ENCODE peak calls at places on chromosomes 1 and 21, in five cellular contexts. One of them, this sample, is unnamed.

GRCh38 chr1:223628233-223628632 is 37.3 kb downstream of the CAPN8 start:
- DNase-seq in psoas muscle: peak
- DNase-seq in H7: peak
- DNase-seq in thoracic aorta: no peak
- DNase-seq in brain microvascular endothelial cell: no peak
- DNase-seq in this sample: no peak

GRCh38 chr21:36693144-36694040 is 5.5 kb upstream of the SIM2 start:
- DNase-seq in psoas muscle: no peak
- DNase-seq in H7: peak
- DNase-seq in thoracic aorta: no peak
- DNase-seq in brain microvascular endothelial cell: no peak
- DNase-seq in this sample: no peak

GRCh38 chr1:225746361-225747179 is 31.1 kb upstream of the SRP9 start:
- DNase-seq in psoas muscle: peak
- DNase-seq in H7: peak
- DNase-seq in thoracic aorta: peak
- DNase-seq in brain microvascular endothelial cell: peak
- DNase-seq in this sample: peak

GRCh38 chr21:20023199-20023598 is 975.0 kb upstream of the NCAM2 start:
- DNase-seq in psoas muscle: no peak
- DNase-seq in H7: no peak
- DNase-seq in thoracic aorta: no peak
- DNase-seq in brain microvascular endothelial cell: no peak
- DNase-seq in this sample: no peak

GRCh38 chr1:228308085-228308601 is 98.5 kb downstream of the TRIM11 start:
- DNase-seq in psoas muscle: no peak
- DNase-seq in H7: no peak
- DNase-seq in thoracic aorta: no peak
- DNase-seq in brain microvascular endothelial cell: no peak
- DNase-seq in this sample: no peak

GRCh38 chr1:55860816-55861519 is 645.8 kb upstream of the USP24 start:
- DNase-seq in psoas muscle: no peak
- DNase-seq in H7: peak
- DNase-seq in thoracic aorta: no peak
- DNase-seq in brain microvascular endothelial cell: no peak
- DNase-seq in this sample: no peak

GRCh38 chr1:18794561-18794960 is 64.9 kb downstream of the TAS1R2 start:
- DNase-seq in psoas muscle: no peak
- DNase-seq in H7: peak
- DNase-seq in thoracic aorta: no peak
- DNase-seq in brain microvascular endothelial cell: no peak
- DNase-seq in this sample: no peak

GRCh38 chr1:162541619-162542141 is 19.8 kb upstream of the UAP1 start:
- DNase-seq in psoas muscle: peak
- DNase-seq in H7: no peak
- DNase-seq in thoracic aorta: peak
- DNase-seq in brain microvascular endothelial cell: peak
- DNase-seq in this sample: peak

GRCh38 chr1:182702826-182703524 is 18.6 kb upstream of the RGS8 start:
- DNase-seq in psoas muscle: no peak
- DNase-seq in H7: no peak
- DNase-seq in thoracic aorta: no peak
- DNase-seq in brain microvascular endothelial cell: no peak
- DNase-seq in this sample: no peak

GRCh38 chr21:34886554-34887385 is 162.3 kb downstream of the RUNX1 start:
- DNase-seq in psoas muscle: peak
- DNase-seq in H7: peak
- DNase-seq in thoracic aorta: no peak
- DNase-seq in brain microvascular endothelial cell: no peak
- DNase-seq in this sample: no peak

GRCh38 chr1:206144605-206145004 is 27.4 kb upstream of the AVPR1B start:
- DNase-seq in psoas muscle: no peak
- DNase-seq in H7: no peak
- DNase-seq in thoracic aorta: no peak
- DNase-seq in brain microvascular endothelial cell: no peak
- DNase-seq in this sample: no peak

GRCh38 chr1:108049083-108049819 is 84.3 kb upstream of the VAV3 start:
- DNase-seq in psoas muscle: peak
- DNase-seq in H7: no peak
- DNase-seq in thoracic aorta: no peak
- DNase-seq in brain microvascular endothelial cell: peak
- DNase-seq in this sample: no peak

GRCh38 chr1:181159451-181160151 is 71.1 kb downstream of the IER5 start:
- DNase-seq in psoas muscle: no peak
- DNase-seq in H7: no peak
- DNase-seq in thoracic aorta: no peak
- DNase-seq in brain microvascular endothelial cell: peak
- DNase-seq in this sample: no peak

GRCh38 chr21:45768011-45768740 is 124.7 kb downstream of the PCBP3 start:
- DNase-seq in psoas muscle: no peak
- DNase-seq in H7: no peak
- DNase-seq in thoracic aorta: no peak
- DNase-seq in brain microvascular endothelial cell: peak
- DNase-seq in this sample: no peak

GRCh38 chr1:232459826-232460225 is 170.1 kb downstream of the SIPA1L2 start:
- DNase-seq in psoas muscle: no peak
- DNase-seq in H7: peak
- DNase-seq in thoracic aorta: no peak
- DNase-seq in brain microvascular endothelial cell: no peak
- DNase-seq in this sample: no peak

GRCh38 chr1:43365678-43366077 is 2.1 kb downstream of the ELOVL1 start:
- DNase-seq in psoas muscle: no peak
- DNase-seq in H7: no peak
- DNase-seq in thoracic aorta: no peak
- DNase-seq in brain microvascular endothelial cell: no peak
- DNase-seq in this sample: no peak
- H3K4me3 ChIP-seq in psoas muscle: no peak
- H3K4me3 ChIP-seq in H7: no peak
- H3K4me3 ChIP-seq in thoracic aorta: no peak
- H3K4me3 ChIP-seq in brain microvascular endothelial cell: peak
- H3K4me3 ChIP-seq in this sample: no peak

GRCh38 chr1:87104945-87105344 is 190.5 kb downstream of the HS2ST1 start:
- DNase-seq in psoas muscle: no peak
- DNase-seq in H7: no peak
- DNase-seq in thoracic aorta: no peak
- DNase-seq in brain microvascular endothelial cell: no peak
- DNase-seq in this sample: no peak
- H3K4me3 ChIP-seq in psoas muscle: no peak
- H3K4me3 ChIP-seq in H7: no peak
- H3K4me3 ChIP-seq in thoracic aorta: no peak
- H3K4me3 ChIP-seq in brain microvascular endothelial cell: no peak
- H3K4me3 ChIP-seq in this sample: no peak

DNA sequence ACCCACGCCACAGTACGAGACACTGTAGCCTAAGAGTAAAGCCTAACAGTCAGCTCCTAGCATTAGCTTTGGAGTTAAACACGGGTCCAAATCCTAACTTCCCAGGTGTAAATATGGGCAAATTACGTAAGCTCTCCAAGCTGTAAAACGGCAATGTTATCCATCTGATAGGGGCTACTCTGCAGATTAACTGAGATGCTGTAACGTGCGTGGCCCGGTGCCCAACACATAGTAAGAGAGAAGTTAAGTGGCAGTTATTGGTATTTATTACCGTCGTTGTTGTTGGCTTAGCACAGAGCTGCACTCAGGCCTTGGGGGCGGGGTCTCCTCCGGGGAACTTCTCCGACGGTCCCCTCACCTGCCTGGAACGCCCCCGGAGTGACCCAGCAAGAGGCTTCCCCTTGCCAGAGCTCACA is 457 bp downstream of the TRAPPC3 start:
- DNase-seq in psoas muscle: no peak
- DNase-seq in H7: peak
- DNase-seq in thoracic aorta: no peak
- DNase-seq in brain microvascular endothelial cell: no peak
- DNase-seq in this sample: no peak
- H3K4me3 ChIP-seq in psoas muscle: peak
- H3K4me3 ChIP-seq in H7: peak
- H3K4me3 ChIP-seq in thoracic aorta: peak
- H3K4me3 ChIP-seq in brain microvascular endothelial cell: peak
- H3K4me3 ChIP-seq in this sample: peak

DNA sequence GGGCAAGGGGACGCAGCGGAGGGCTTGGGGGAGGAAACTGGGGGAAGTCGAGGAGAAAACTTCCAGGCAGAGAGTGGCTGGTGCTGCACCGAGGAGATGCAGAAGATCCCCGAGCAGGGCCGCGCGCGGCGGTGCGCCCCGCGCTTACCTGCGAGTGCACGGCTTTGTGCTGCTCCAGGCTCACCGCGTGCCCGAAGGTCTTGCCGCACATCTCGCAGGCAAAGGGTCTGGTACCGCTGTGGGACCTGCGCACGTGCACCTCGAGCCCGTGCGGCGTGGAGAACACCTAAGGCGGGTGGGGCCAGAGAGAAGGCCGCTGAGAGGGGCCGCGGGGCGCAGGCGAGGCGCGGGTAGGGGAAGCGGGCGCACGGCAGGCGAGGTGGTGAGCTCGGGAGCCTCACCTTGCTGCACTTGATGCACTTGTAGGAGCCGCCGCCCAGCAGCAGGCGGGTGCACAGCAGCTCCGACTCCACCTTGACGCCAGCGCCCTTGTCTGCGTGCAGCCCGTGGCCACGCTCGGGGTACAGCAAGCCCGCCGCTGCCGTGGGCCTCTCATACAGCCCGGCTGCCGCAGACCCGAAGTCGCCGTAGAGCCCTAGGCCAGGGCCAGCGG is 6.4 kb downstream of the GFI1 start:
- DNase-seq in psoas muscle: peak
- DNase-seq in H7: peak
- DNase-seq in thoracic aorta: no peak
- DNase-seq in brain microvascular endothelial cell: no peak
- DNase-seq in this sample: no peak
- H3K4me3 ChIP-seq in psoas muscle: peak
- H3K4me3 ChIP-seq in H7: peak
- H3K4me3 ChIP-seq in thoracic aorta: peak
- H3K4me3 ChIP-seq in brain microvascular endothelial cell: no peak
- H3K4me3 ChIP-seq in this sample: no peak

GRCh38 chr1:214641214-214641895 is 38.4 kb downstream of the CENPF start:
- DNase-seq in psoas muscle: no peak
- DNase-seq in H7: no peak
- DNase-seq in thoracic aorta: no peak
- DNase-seq in brain microvascular endothelial cell: no peak
- DNase-seq in this sample: no peak
- H3K4me3 ChIP-seq in psoas muscle: no peak
- H3K4me3 ChIP-seq in H7: no peak
- H3K4me3 ChIP-seq in thoracic aorta: no peak
- H3K4me3 ChIP-seq in brain microvascular endothelial cell: no peak
- H3K4me3 ChIP-seq in this sample: no peak

GRCh38 chr1:43272161-43272560 is 2.4 kb downstream of the TMEM125 start:
- DNase-seq in psoas muscle: no peak
- DNase-seq in H7: no peak
- DNase-seq in thoracic aorta: no peak
- DNase-seq in brain microvascular endothelial cell: no peak
- DNase-seq in this sample: no peak

GRCh38 chr1:43272576-43273571 is 3.1 kb downstream of the TMEM125 start:
- DNase-seq in psoas muscle: no peak
- DNase-seq in H7: no peak
- DNase-seq in thoracic aorta: no peak
- DNase-seq in brain microvascular endothelial cell: no peak
- DNase-seq in this sample: no peak

GRCh38 chr1:43270421-43271095 is 775 bp downstream of the TMEM125 start:
- DNase-seq in psoas muscle: no peak
- DNase-seq in H7: peak
- DNase-seq in thoracic aorta: no peak
- DNase-seq in brain microvascular endothelial cell: no peak
- DNase-seq in this sample: no peak

GRCh38 chr1:43269627-43270375 is at the start of gene TMEM125:
- DNase-seq in psoas muscle: no peak
- DNase-seq in H7: no peak
- DNase-seq in thoracic aorta: no peak
- DNase-seq in brain microvascular endothelial cell: no peak
- DNase-seq in this sample: no peak

GRCh38 chr1:43271186-43272118 is 1.7 kb downstream of the TMEM125 start:
- DNase-seq in psoas muscle: no peak
- DNase-seq in H7: peak
- DNase-seq in thoracic aorta: no peak
- DNase-seq in brain microvascular endothelial cell: no peak
- DNase-seq in this sample: no peak
- H3K4me3 ChIP-seq in psoas muscle: no peak
- H3K4me3 ChIP-seq in H7: peak
- H3K4me3 ChIP-seq in thoracic aorta: no peak
- H3K4me3 ChIP-seq in brain microvascular endothelial cell: no peak
- H3K4me3 ChIP-seq in this sample: no peak

DNA sequence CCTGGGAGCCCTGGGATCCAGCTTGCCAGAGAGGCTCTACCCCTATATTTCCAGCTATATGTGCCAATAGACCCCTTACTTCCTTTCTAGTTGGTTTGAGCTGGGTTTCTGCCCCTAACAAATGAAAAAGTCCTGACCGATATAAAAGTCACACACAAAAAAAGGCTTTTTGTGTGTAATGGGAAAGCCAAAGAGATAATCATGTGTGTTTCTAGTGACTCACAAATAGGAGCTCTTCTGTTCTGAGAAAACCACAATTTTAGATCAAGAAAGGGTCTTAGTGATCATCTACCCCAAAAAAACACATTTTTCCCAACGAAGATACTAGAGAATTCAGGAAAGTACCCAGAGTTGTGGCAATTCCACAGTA is 23.0 kb upstream of the PLEKHA6 start:
- DNase-seq in psoas muscle: no peak
- DNase-seq in H7: no peak
- DNase-seq in thoracic aorta: no peak
- DNase-seq in brain microvascular endothelial cell: no peak
- DNase-seq in this sample: no peak
- H3K4me3 ChIP-seq in psoas muscle: no peak
- H3K4me3 ChIP-seq in H7: no peak
- H3K4me3 ChIP-seq in thoracic aorta: peak
- H3K4me3 ChIP-seq in brain microvascular endothelial cell: no peak
- H3K4me3 ChIP-seq in this sample: no peak

This sample was measured in skeletal muscle cell.